ENCODE peak calls at places on chromosomes 4 and X, in eight cellular contexts. K is OCI-LY7; S is lower lobe of right lung; Z is ovary; A is CD8-positive, alpha-beta T cell; V is fibroblast of lung; R is tibial artery; G is right lobe of liver. F is an unnamed sample. For H3K4me1, the result is how much of the 10 kb centered on the place peaks cover.

GRCh38 chr4:21490682-21491081 is 457.9 kb downstream of the KCNIP4 start:
- DNase-seq in Z (no peak), V (no peak), G (no peak), A (no peak), K (no peak), R (no peak), S (no peak), F (no peak)

GRCh38 chrX:63275127-63275526 is 76.0 kb downstream of the SPIN4 start:
- DNase-seq in Z (no peak), A (no peak), S (no peak), K (peak), R (no peak), G (peak), V (no peak), F (no peak)

GRCh38 chr4:186948361-186949291 is 225.0 kb upstream of the FAT1 start:
- DNase-seq in G (no peak), R (no peak), K (peak), V (peak), Z (no peak), S (no peak), A (no peak), F (peak)

GRCh38 chrX:119871245-119871598 is 311 bp downstream of the RNF113A start:
- DNase-seq in A (no peak), R (peak), S (peak), Z (no peak), V (peak), G (no peak), K (no peak), F (peak)

GRCh38 chr4:133146574-133147198 is 2.4 kb upstream of the PCDH10 start:
- DNase-seq in A (no peak), S (no peak), V (peak), Z (peak), K (no peak), R (no peak), G (no peak), F (no peak)

GRCh38 chrX:45710081-45710801 is 509.6 kb upstream of the DIPK2B start:
- DNase-seq in S (no peak), G (no peak), V (peak), R (no peak), Z (no peak), A (no peak), K (no peak), F (no peak)

GRCh38 chr4:177008071-177008835 is 215.5 kb upstream of the VEGFC start:
- DNase-seq in K (no peak), A (no peak), G (no peak), R (no peak), Z (no peak), V (peak), S (no peak), F (no peak)

GRCh38 chr4:56653461-56654237 is 27.4 kb downstream of the HOPX start:
- DNase-seq in Z (no peak), R (no peak), V (no peak), K (peak), A (peak), G (no peak), S (no peak), F (no peak)

GRCh38 chrX:47030339-47030738 is 47.9 kb upstream of the RGN start:
- DNase-seq in Z (no peak), K (peak), V (peak), G (no peak), A (peak), R (no peak), S (no peak), F (no peak)

GRCh38 chr4:157674699-157675098 is 454.2 kb downstream of the GRIA2 start:
- DNase-seq in Z (no peak), R (no peak), K (no peak), G (no peak), A (no peak), S (no peak), V (no peak), F (peak)

GRCh38 chr4:147737623-147738022 is 5.7 kb downstream of the ARHGAP10 start:
- DNase-seq in Z (no peak), V (no peak), A (no peak), K (no peak), R (no peak), G (no peak), S (no peak), F (no peak)

GRCh38 chr4:75653845-75654503 is 19.2 kb downstream of the G3BP2 start:
- DNase-seq in V (peak), Z (no peak), K (no peak), S (no peak), R (no peak), G (no peak), A (no peak), F (no peak)
- H3K4me1 ChIP-seq in V (under half), Z (under half), K (under half), S (under half), R (under half), G (under half), A (half or more), F (under half)

GRCh38 chr4:87360338-87360935 is 30.6 kb downstream of the HSD17B11 start:
- DNase-seq in R (no peak), V (no peak), Z (no peak), S (no peak), G (no peak), K (no peak), A (no peak), F (peak)
- TF ChIP-seq CTCF in R (no peak), V (no peak), Z (no peak), S (no peak), G (no peak), K (no peak), A (no peak), F (no peak)

GRCh38 chr4:149584703-149585102 is 230.9 kb downstream of the IQCM start:
- DNase-seq in S (no peak), V (no peak), K (no peak), G (no peak), A (no peak), R (no peak), Z (no peak), F (no peak)
- H3K4me3 ChIP-seq in S (no peak), V (no peak), K (no peak), G (no peak), A (no peak), R (no peak), Z (no peak), F (no peak)

DNA sequence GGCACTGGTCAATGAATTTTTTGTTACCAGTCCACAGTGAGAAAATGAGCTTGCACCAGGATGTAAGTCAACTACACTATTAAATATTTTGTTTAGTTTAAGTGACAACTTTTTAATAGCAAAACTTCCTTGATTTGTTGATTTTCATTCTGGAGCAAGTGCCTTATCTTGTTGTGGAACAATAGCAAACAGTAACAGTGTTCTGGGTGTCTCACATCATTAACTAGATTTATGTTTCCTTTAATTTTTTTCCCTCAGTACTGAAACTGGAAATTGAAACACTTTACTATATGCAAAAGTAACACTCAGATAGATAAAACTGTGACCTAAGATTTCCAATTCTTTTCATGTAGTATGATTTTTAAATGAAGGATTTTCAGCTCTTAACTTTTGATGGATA is 80.1 kb downstream of the GALNT7 start:
- DNase-seq in V (no peak), S (no peak), A (no peak), K (no peak), G (no peak), R (no peak), Z (no peak), F (no peak)
- H3K4me1 ChIP-seq in V (under half), S (under half), A (under half), K (under half), G (under half), R (under half), Z (under half), F (under half)

F was measured in pancreas.